ENCODE peak calls at places on chromosomes 2 and 18, in nine cellular contexts. H is GM23338, G is aorta, T is colonic mucosa, Q is MM.1S, U is adrenal gland, W is SK-N-SH, Z is neural progenitor cell, Y is suprapubic skin. M is an unnamed sample.

GRCh38 chr2:186595219-186595618 is 5.4 kb downstream of the ITGAV start:
- DNase-seq in H (peak; percentile 25), G (no peak), T (no peak), Q (no peak), U (peak; percentile 95), W (no peak), Z (no peak), Y (no peak), M (no peak)

GRCh38 chr2:1748741-1749488 is 4.6 kb upstream of the PXDN start:
- DNase-seq in H (no peak), G (peak; percentile 35), T (peak; percentile 4), Q (no peak), U (peak; percentile 41), W (no peak), Z (no peak), Y (no peak), M (no peak)

GRCh38 chr2:55159037-55159651 is 72.9 kb downstream of the CLHC1 start:
- DNase-seq in H (no peak), G (no peak), T (no peak), Q (peak; percentile 40), U (peak; percentile 78), W (no peak), Z (no peak), Y (no peak), M (peak; percentile 98)

GRCh38 chr18:69935319-69936190 is 12.1 kb downstream of the CD226 start:
- DNase-seq in H (no peak), G (no peak), T (no peak), Q (no peak), U (no peak), W (no peak), Z (peak; percentile 45), Y (no peak), M (peak; percentile 4)

GRCh38 chr2:62284471-62284870 is 88.6 kb downstream of the B3GNT2 start:
- DNase-seq in H (no peak), G (no peak), T (no peak), Q (no peak), U (no peak), W (no peak), Z (no peak), Y (no peak), M (no peak)

GRCh38 chr18:3356614-3357013 is 93.4 kb upstream of the TGIF1 start:
- DNase-seq in H (no peak), G (no peak), T (no peak), Q (no peak), U (no peak), W (no peak), Z (no peak), Y (no peak), M (no peak)

GRCh38 chr18:36406805-36407204 is 109.3 kb downstream of the FHOD3 start:
- DNase-seq in H (no peak), G (no peak), T (no peak), Q (no peak), U (no peak), W (peak; percentile 48), Z (no peak), Y (no peak), M (no peak)

GRCh38 chr2:29223851-29224692 is 108.9 kb downstream of the CLIP4 start:
- DNase-seq in H (no peak), G (no peak), T (peak; percentile 33), Q (no peak), U (peak; percentile 70), W (peak; percentile 73), Z (no peak), Y (peak; percentile 73), M (peak; percentile 93)

GRCh38 chr2:197795277-197795676 is 9.1 kb upstream of the PLCL1 start:
- DNase-seq in H (no peak), G (no peak), T (no peak), Q (no peak), U (no peak), W (no peak), Z (no peak), Y (no peak), M (no peak)

GRCh38 chr2:180077295-180077906 is 70.3 kb upstream of the CWC22 start:
- DNase-seq in H (peak; percentile 48), G (no peak), T (no peak), Q (peak; percentile 46), U (no peak), W (peak; percentile 24), Z (peak; percentile 17), Y (no peak), M (no peak)

GRCh38 chr2:149731112-149731511 is 143.5 kb upstream of the MMADHC start:
- DNase-seq in H (no peak), G (no peak), T (no peak), Q (no peak), U (no peak), W (no peak), Z (no peak), Y (no peak), M (no peak)

GRCh38 chr2:240932001-240932723 is 26.0 kb downstream of the CROCC2 start:
- DNase-seq in H (no peak), G (peak; percentile 65), T (peak; percentile 14), Q (no peak), U (peak; percentile 23), W (peak; percentile 17), Z (no peak), Y (peak; percentile 46), M (no peak)

GRCh38 chr2:23321767-23322166 is 63.2 kb upstream of the KLHL29 start:
- DNase-seq in H (no peak), G (no peak), T (no peak), Q (no peak), U (no peak), W (no peak), Z (no peak), Y (no peak), M (peak; percentile 88)

GRCh38 chr18:31410716-31411483 is 34.3 kb downstream of the DSG4 start:
- DNase-seq in H (peak; percentile 26), G (peak; percentile 66), T (no peak), Q (no peak), U (no peak), W (no peak), Z (no peak), Y (no peak), M (no peak)

GRCh38 chr18:55479656-55480420 is 108.2 kb downstream of the TCF4 start:
- DNase-seq in H (no peak), G (no peak), T (no peak), Q (no peak), U (no peak), W (no peak), Z (no peak), Y (no peak), M (peak; percentile 17)

GRCh38 chr2:224159345-224159928 is 120.4 kb upstream of the SERPINE2 start:
- DNase-seq in H (no peak), G (no peak), T (no peak), Q (no peak), U (no peak), W (no peak), Z (no peak), Y (no peak), M (no peak)

GRCh38 chr2:216139884-216140283 is 30.7 kb downstream of the XRCC5 start:
- DNase-seq in H (peak; percentile 64), G (no peak), T (peak; percentile 24), Q (peak; percentile 39), U (no peak), W (peak; percentile 27), Z (peak; percentile 26), Y (no peak), M (peak; percentile 13)

DNA sequence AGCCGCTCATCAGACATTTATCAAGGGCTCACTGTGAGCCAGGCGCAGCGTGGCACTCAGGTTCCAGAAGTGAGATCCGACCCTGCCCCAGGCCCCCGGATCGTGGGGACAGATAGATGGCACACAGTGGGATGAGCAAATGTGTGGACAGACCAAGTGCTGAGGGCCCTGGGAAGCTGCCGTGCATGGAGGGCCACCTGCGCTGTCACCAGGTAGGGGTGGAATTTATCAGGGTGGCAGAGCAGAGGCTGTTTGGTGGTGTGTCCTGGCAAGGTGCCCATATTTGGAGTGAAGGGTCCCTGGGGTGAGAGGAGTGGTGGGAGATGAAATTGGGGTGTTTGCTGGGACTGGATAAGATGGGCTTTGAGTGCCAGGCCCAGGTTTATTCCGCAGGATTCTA is 92.8 kb upstream of the HS6ST1 start:
- DNase-seq in H (no peak), G (peak; percentile 69), T (peak; percentile 12), Q (no peak), U (peak; percentile 46), W (peak; percentile 18), Z (no peak), Y (no peak), M (no peak)
- H3K4me1 ChIP-seq in H (peaks cover 20% of the 10 kb centered on the region), G (no peaks in the 10 kb centered on the region), T (no peaks in the 10 kb centered on the region), Q (no peaks in the 10 kb centered on the region), U (no peaks in the 10 kb centered on the region), W (no peaks in the 10 kb centered on the region), Z (peaks cover 6% of the 10 kb centered on the region), Y (peaks cover 21% of the 10 kb centered on the region), M (peaks cover 25% of the 10 kb centered on the region)

GRCh38 chr2:72919414-72920316 is 2.3 kb downstream of the EMX1 start:
- DNase-seq in H (peak; percentile 76), G (peak; percentile 59), T (no peak), Q (no peak), U (no peak), W (peak; percentile 56), Z (peak; percentile 85), Y (peak; percentile 58), M (no peak)
- H3K4me3 ChIP-seq in H (peak overlapping the region; percentile 56), G (no peak overlapping the region), T (no peak overlapping the region), Q (no peak overlapping the region), U (no peak overlapping the region), W (no peak overlapping the region), Z (peak overlapping the region; percentile 44), Y (peak overlapping the region; percentile 31), M (peak overlapping the region; percentile 19)

GRCh38 chr18:7746106-7746505 is 179.0 kb downstream of the PTPRM start:
- DNase-seq in H (no peak), G (no peak), T (no peak), Q (no peak), U (no peak), W (no peak), Z (no peak), Y (no peak), M (no peak)
- H3K4me1 ChIP-seq in H (peaks cover 44% of the 10 kb centered on the region), G (peaks cover 15% of the 10 kb centered on the region), T (no peaks in the 10 kb centered on the region), Q (no peaks in the 10 kb centered on the region), U (peaks cover 23% of the 10 kb centered on the region), W (no peaks in the 10 kb centered on the region), Z (peaks cover 31% of the 10 kb centered on the region), Y (peaks cover 4% of the 10 kb centered on the region), M (peaks cover 6% of the 10 kb centered on the region)

DNA sequence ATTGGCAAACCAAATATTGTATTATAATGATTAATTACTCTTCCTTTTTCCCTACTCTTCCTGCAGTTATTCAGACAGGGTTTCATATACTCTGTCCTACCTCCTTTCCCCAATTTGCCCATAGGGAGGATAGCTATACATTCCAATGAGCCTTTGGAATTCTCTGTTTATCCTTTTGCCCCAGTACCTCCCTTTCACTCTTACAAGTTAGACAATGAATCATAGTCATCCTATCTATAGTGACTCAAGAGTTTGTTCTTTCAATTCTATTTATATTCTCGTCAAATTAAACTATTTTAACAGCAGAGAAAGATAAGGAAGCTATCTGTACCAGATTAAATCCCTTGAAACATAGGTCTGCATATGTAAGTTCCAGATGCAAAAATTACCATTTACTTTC is 437.5 kb downstream of the NR4A2 start:
- DNase-seq in H (no peak), G (no peak), T (no peak), Q (no peak), U (no peak), W (no peak), Z (no peak), Y (no peak), M (no peak)
- H3K4me3 ChIP-seq in H (no peak overlapping the region), G (no peak overlapping the region), T (no peak overlapping the region), Q (no peak overlapping the region), U (no peak overlapping the region), W (no peak overlapping the region), Z (no peak overlapping the region), Y (no peak overlapping the region), M (no peak overlapping the region)

M was measured in SJCRH30.